ENCODE peak calls at places on chromosomes 6 and 20, in six cellular contexts. L is A549, S is astrocyte, N is neuronal stem cell, H is HCT116, G is GM23248. O is an unnamed sample.

GRCh38 chr20:14889503-14890125 is 552.2 kb upstream of the FLRT3 start:
- DNase-seq in S (no peak), G (no peak), N (no peak), H (no peak), L (no peak), O (no peak)

GRCh38 chr6:89509719-89510339 is 76.9 kb downstream of the ANKRD6 start:
- DNase-seq in S (no peak), H (no peak), L (no peak), N (no peak), G (no peak), O (no peak)

GRCh38 chr6:73285674-73286283 is 22.8 kb upstream of the KHDC1 start:
- DNase-seq in L (peak), S (peak), G (peak), H (peak), N (no peak), O (peak)

GRCh38 chr6:134315974-134316391 is 1.9 kb downstream of the SGK1 start:
- DNase-seq in S (no peak), H (no peak), L (no peak), G (no peak), N (no peak), O (no peak)

GRCh38 chr6:131844243-131844841 is 36.5 kb downstream of the ENPP1 start:
- DNase-seq in S (no peak), G (peak), N (no peak), H (no peak), L (no peak), O (no peak)

GRCh38 chr20:9149796-9150195 is 80.9 kb downstream of the PLCB4 start:
- DNase-seq in L (no peak), H (no peak), N (no peak), S (no peak), G (no peak), O (no peak)

GRCh38 chr6:35158520-35158919 is 17.4 kb upstream of the TCP11 start:
- DNase-seq in S (no peak), G (no peak), H (no peak), N (no peak), L (no peak), O (no peak)

GRCh38 chr20:63223121-63223825 is 7.3 kb upstream of the YTHDF1 start:
- DNase-seq in N (peak), G (peak), L (peak), H (no peak), S (no peak), O (peak)

GRCh38 chr20:9338101-9338500 is 176.3 kb upstream of the LAMP5 start:
- DNase-seq in H (no peak), L (no peak), S (no peak), G (no peak), N (no peak), O (no peak)

GRCh38 chr6:168686831-168687730 is 246.1 kb downstream of the SMOC2 start:
- DNase-seq in L (no peak), S (no peak), H (no peak), N (no peak), G (no peak), O (peak)

GRCh38 chr6:116268589-116269293 is 11.0 kb downstream of the TSPYL1 start:
- DNase-seq in N (no peak), L (peak), S (peak), H (peak), G (peak), O (peak)

GRCh38 chr6:142387997-142388815 is 86.4 kb downstream of the ADGRG6 start:
- DNase-seq in S (peak), H (no peak), N (no peak), L (no peak), G (peak), O (peak)

GRCh38 chr6:73152998-73153757 is 72.1 kb downstream of the KHDC1L start:
- DNase-seq in N (no peak), L (no peak), G (peak), H (no peak), S (no peak), O (no peak)

GRCh38 chr20:18224968-18225568 is 63.3 kb upstream of the ZNF133 start:
- DNase-seq in G (peak), L (peak), N (peak), S (peak), H (peak), O (peak)

GRCh38 chr20:17856024-17856564 is 112.5 kb downstream of the SNX5 start:
- DNase-seq in S (no peak), H (no peak), L (no peak), N (no peak), G (no peak), O (no peak)

GRCh38 chr6:18920701-18921100 is 533.6 kb downstream of the RNF144B start:
- DNase-seq in G (no peak), N (no peak), H (no peak), S (no peak), L (no peak), O (no peak)

GRCh38 chr6:113823916-113824315 is 33.2 kb upstream of the MARCKS start:
- DNase-seq in G (no peak), L (no peak), S (no peak), H (no peak), N (no peak), O (no peak)

GRCh38 chr6:93222071-93222851 is 197.1 kb downstream of the EPHA7 start:
- DNase-seq in G (no peak), H (no peak), L (no peak), N (no peak), S (no peak), O (peak)

GRCh38 chr20:22509090-22509938 is 75.1 kb downstream of the FOXA2 start:
- DNase-seq in N (no peak), S (no peak), L (no peak), H (no peak), G (no peak), O (no peak)

GRCh38 chr20:17568045-17568788 is 1.7 kb upstream of the DSTN start:
- DNase-seq in S (no peak), H (no peak), L (no peak), N (no peak), G (no peak), O (no peak)

GRCh38 chr6:3421763-3422456 is 34.9 kb downstream of the SLC22A23 start:
- DNase-seq in L (no peak), N (no peak), G (peak), H (no peak), S (peak), O (no peak)

DNA sequence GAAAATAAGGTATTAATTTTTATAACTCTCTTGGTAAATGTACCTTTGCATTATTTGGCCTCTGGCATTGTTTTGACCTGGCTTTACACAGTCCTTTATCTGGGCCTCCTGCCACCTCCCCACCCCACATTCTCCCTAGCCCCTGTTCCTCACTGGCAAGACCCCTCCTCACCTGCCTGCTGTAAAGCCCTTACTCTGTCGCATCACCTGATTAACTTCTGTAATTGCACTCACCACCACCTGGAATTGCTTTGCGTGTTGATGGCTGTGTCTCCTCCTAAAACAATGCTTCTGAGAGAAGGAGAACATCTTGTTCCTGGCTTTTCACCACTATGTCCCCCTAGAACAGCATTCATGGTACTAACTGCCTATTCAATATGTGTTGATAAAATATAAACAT is 24.8 kb downstream of the SNX9 start:
- DNase-seq in L (no peak), S (no peak), N (no peak), H (no peak), G (no peak), O (no peak)
- H3K4me2 ChIP-seq in L (no peak), S (no peak), N (no peak), H (no peak), G (no peak), O (no peak)

GRCh38 chr6:9523462-9523861 is 891.4 kb downstream of the TFAP2A start:
- DNase-seq in H (no peak), L (no peak), N (no peak), G (peak), S (peak), O (no peak)

GRCh38 chr6:9518433-9518832 is 896.4 kb downstream of the TFAP2A start:
- DNase-seq in L (no peak), N (no peak), H (no peak), S (no peak), G (no peak), O (no peak)

GRCh38 chr6:9520417-9521151 is 894.3 kb downstream of the TFAP2A start:
- DNase-seq in S (peak), H (peak), N (no peak), L (no peak), G (peak), O (no peak)

GRCh38 chr6:9522101-9522500 is 892.8 kb downstream of the TFAP2A start:
- DNase-seq in N (no peak), S (no peak), G (no peak), L (no peak), H (no peak), O (no peak)

GRCh38 chr6:9521152-9521530 is 893.7 kb downstream of the TFAP2A start:
- DNase-seq in H (no peak), N (no peak), S (no peak), L (no peak), G (no peak), O (no peak)
- H3K4me2 ChIP-seq in H (peak), N (no peak), S (peak), L (peak), G (peak), O (no peak)

DNA sequence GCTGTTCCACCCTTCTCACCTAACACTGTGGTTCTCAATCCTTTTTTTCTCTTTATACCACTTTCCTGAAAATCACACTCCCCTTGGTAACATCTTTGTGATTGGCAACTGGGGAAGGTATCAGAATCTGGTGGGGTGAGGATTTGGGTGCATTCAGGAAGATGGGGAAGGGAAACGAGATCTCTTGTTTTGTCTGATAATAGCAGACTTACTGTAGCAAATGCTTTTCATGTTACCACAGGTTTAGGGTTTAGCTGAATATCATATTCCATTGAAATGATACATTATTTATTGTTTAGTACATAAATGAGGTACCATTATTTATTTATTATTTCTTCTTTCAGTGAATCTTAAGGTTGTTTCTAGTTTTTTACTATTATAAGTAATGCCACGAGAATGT is 100.8 kb downstream of the RTN4IP1 start:
- DNase-seq in H (no peak), G (no peak), N (no peak), L (no peak), S (no peak), O (no peak)
- H3K4me2 ChIP-seq in H (peak), G (peak), N (no peak), L (peak), S (peak), O (no peak)

DNA sequence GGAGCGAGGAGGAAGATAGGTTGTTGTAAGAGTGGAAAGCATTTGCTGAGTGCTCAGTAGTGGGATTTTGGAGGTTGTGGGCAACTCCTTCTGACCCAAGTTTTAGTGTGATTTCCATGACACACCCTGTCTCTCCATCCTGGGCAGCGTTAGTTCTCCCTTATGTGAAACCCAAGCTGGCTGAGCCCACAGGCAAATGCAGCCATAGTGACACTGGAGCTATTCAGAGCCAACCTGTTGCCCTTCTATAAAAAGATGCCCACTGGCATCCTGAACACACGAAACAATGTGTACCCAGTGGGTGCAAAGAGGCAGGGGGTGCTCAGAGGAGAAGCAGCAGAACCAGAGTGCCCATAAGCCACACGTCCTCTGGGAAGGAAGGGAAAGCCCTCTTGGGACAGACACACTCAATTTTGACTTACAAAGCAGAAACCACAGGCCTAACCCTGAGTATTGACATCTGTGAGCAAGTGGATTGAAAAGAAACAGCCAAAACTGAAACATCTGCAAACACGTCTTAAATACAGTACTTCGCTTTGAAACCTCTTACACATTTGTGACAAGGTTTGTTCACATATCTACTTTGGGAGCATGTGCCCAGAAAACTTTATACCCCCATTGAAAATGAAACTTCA is 54.6 kb downstream of the BPIFB1 start:
- DNase-seq in S (no peak), G (no peak), L (no peak), H (no peak), N (no peak), O (no peak)
- H3K4me2 ChIP-seq in S (no peak), G (no peak), L (no peak), H (no peak), N (no peak), O (no peak)